ENCODE peak calls at places on chromosomes 12 and 14, in five cellular contexts. C is upper lobe of left lung, X is A549, Z is ovary, A is heart left ventricle. U is an unnamed sample.

GRCh38 chr14:95483843-95484165 is 32.6 kb downstream of the SYNE3 start:
- DNase-seq in Z (no peak), A (no peak), X (no peak), C (no peak), U (no peak)

GRCh38 chr12:131067993-131068942 is 114.6 kb downstream of the ADGRD1 start:
- DNase-seq in C (no peak), Z (no peak), X (no peak), A (no peak), U (peak)

GRCh38 chr14:61153436-61153835 is 127.7 kb downstream of the TMEM30B start:
- DNase-seq in C (no peak), Z (no peak), A (no peak), X (no peak), U (no peak)

GRCh38 chr12:120515496-120515895 is 13.5 kb downstream of the COQ5 start:
- DNase-seq in A (no peak), C (no peak), X (no peak), Z (no peak), U (no peak)

GRCh38 chr14:90788031-90788430 is 28.2 kb downstream of the TTC7B start:
- DNase-seq in X (no peak), C (peak), Z (no peak), A (no peak), U (no peak)

GRCh38 chr14:104286086-104286485 is 147.7 kb downstream of the KIF26A start:
- DNase-seq in A (peak), Z (no peak), C (no peak), X (no peak), U (no peak)

GRCh38 chr12:6039894-6040601 is 84.4 kb downstream of the VWF start:
- DNase-seq in Z (peak), C (peak), A (no peak), X (peak), U (peak)

GRCh38 chr14:91246051-91246852 is 1.7 kb upstream of the GPR68 start:
- DNase-seq in X (no peak), A (no peak), C (no peak), Z (no peak), U (no peak)

GRCh38 chr12:132162508-132163031 is 18.3 kb downstream of the NOC4L start:
- DNase-seq in Z (peak), X (no peak), C (no peak), A (peak), U (no peak)

GRCh38 chr12:69879007-69879960 is 54.3 kb downstream of the MYRFL start:
- DNase-seq in A (peak), Z (peak), C (peak), X (peak), U (no peak)

GRCh38 chr12:19546027-19546426 is 106.7 kb downstream of the AEBP2 start:
- DNase-seq in X (no peak), Z (no peak), A (no peak), C (no peak), U (peak)

GRCh38 chr12:46219147-46219891 is 49.5 kb downstream of the SLC38A1 start:
- DNase-seq in C (no peak), A (no peak), Z (no peak), X (no peak), U (no peak)

GRCh38 chr12:59715434-59715833 is 119.6 kb downstream of the SLC16A7 start:
- DNase-seq in X (no peak), A (no peak), C (no peak), Z (no peak), U (no peak)

GRCh38 chr14:64234877-64235651 is 59.1 kb downstream of the ESR2 start:
- DNase-seq in X (no peak), C (no peak), Z (peak), A (no peak), U (no peak)

GRCh38 chr12:11573880-11574279 is 75.6 kb upstream of the ETV6 start:
- DNase-seq in Z (no peak), X (no peak), A (no peak), C (no peak), U (no peak)

GRCh38 chr12:112153900-112154234 is 28.5 kb downstream of the TRAFD1 start:
- DNase-seq in X (no peak), A (no peak), Z (no peak), C (peak), U (no peak)

GRCh38 chr12:111453071-111453989 is 47.6 kb downstream of the SH2B3 start:
- DNase-seq in A (no peak), Z (no peak), C (no peak), X (no peak), U (no peak)

GRCh38 chr14:74302160-74302628 is 540 bp downstream of the ABCD4 start:
- DNase-seq in X (peak), A (no peak), C (no peak), Z (no peak), U (no peak)

GRCh38 chr14:67695394-67695949 is at the start of gene RDH11:
- DNase-seq in Z (peak), X (peak), A (peak), C (peak), U (peak)

GRCh38 chr12:59113831-59114273 is 193.5 kb upstream of the LRIG3 start:
- DNase-seq in X (peak), Z (peak), C (peak), A (peak), U (peak)

GRCh38 chr14:72810201-72810600 is 83.7 kb downstream of the DPF3 start:
- DNase-seq in A (no peak), X (no peak), C (no peak), Z (no peak), U (no peak)

GRCh38 chr12:67659296-67659695 is 10.8 kb downstream of the DYRK2 start:
- DNase-seq in C (no peak), X (no peak), Z (no peak), A (no peak), U (no peak)

GRCh38 chr12:132163911-132164288 is 19.6 kb downstream of the NOC4L start:
- DNase-seq in A (peak), X (no peak), C (no peak), Z (no peak), U (no peak)

GRCh38 chr12:11729008-11729407 is 79.5 kb downstream of the ETV6 start:
- DNase-seq in X (no peak), A (no peak), Z (no peak), C (peak), U (no peak)

GRCh38 chr14:72552236-72552635 is 341.7 kb downstream of the DPF3 start:
- DNase-seq in A (no peak), X (no peak), Z (no peak), C (no peak), U (no peak)

GRCh38 chr12:106986625-106987389 is at the start of gene MTERF2:
- DNase-seq in X (peak), A (peak), Z (peak), C (peak), U (peak)

GRCh38 chr12:27429606-27430005 is 16.9 kb upstream of the SMCO2 start:
- DNase-seq in A (no peak), X (no peak), C (no peak), Z (no peak), U (no peak)

GRCh38 chr12:26114720-26115406 is 10.0 kb downstream of the BHLHE41 start:
- DNase-seq in Z (no peak), X (no peak), C (no peak), A (no peak), U (no peak)

GRCh38 chr12:59850268-59850667 is 254.4 kb downstream of the SLC16A7 start:
- DNase-seq in C (no peak), Z (no peak), A (no peak), X (no peak), U (no peak)

GRCh38 chr12:80504389-80505153 is 60.5 kb downstream of the PTPRQ start:
- DNase-seq in X (no peak), Z (no peak), A (no peak), C (no peak), U (no peak)

GRCh38 chr14:88129306-88130056 is 124.5 kb downstream of the GPR65 start:
- DNase-seq in A (peak), C (peak), X (no peak), Z (no peak), U (no peak)

GRCh38 chr12:132922676-132923075 is 33.4 kb downstream of the ZNF605 start:
- DNase-seq in C (no peak), X (no peak), A (no peak), Z (no peak), U (no peak)

GRCh38 chr12:2834581-2835491 is at the start of gene NRIP2:
- DNase-seq in C (no peak), Z (peak), X (no peak), A (peak), U (no peak)

GRCh38 chr12:123141615-123142517 is 9.0 kb downstream of the PITPNM2 start:
- DNase-seq in X (no peak), A (peak), Z (peak), C (peak), U (peak)

GRCh38 chr14:52703225-52703624 is 3.8 kb upstream of the PSMC6 start:
- DNase-seq in Z (no peak), A (no peak), X (no peak), C (peak), U (no peak)

GRCh38 chr12:27237790-27238771 is 6.0 kb upstream of the STK38L start:
- DNase-seq in C (no peak), X (no peak), Z (no peak), A (no peak), U (no peak)

GRCh38 chr12:51364026-51364425 is 17.5 kb upstream of the CELA1 start:
- DNase-seq in Z (no peak), C (no peak), A (no peak), X (no peak), U (no peak)

GRCh38 chr14:23638414-23639047 is 2.4 kb downstream of the DHRS2 start:
- DNase-seq in C (no peak), X (no peak), A (no peak), Z (no peak), U (no peak)

GRCh38 chr14:23639891-23640523 is 3.8 kb downstream of the DHRS2 start:
- DNase-seq in A (no peak), Z (no peak), C (no peak), X (no peak), U (peak)

GRCh38 chr14:23633160-23633701 is 2.9 kb upstream of the DHRS2 start:
- DNase-seq in A (no peak), X (peak), Z (no peak), C (no peak), U (peak)

GRCh38 chr14:23639048-23639890 is 3.1 kb downstream of the DHRS2 start:
- DNase-seq in Z (no peak), A (no peak), X (no peak), C (no peak), U (peak)

DNA sequence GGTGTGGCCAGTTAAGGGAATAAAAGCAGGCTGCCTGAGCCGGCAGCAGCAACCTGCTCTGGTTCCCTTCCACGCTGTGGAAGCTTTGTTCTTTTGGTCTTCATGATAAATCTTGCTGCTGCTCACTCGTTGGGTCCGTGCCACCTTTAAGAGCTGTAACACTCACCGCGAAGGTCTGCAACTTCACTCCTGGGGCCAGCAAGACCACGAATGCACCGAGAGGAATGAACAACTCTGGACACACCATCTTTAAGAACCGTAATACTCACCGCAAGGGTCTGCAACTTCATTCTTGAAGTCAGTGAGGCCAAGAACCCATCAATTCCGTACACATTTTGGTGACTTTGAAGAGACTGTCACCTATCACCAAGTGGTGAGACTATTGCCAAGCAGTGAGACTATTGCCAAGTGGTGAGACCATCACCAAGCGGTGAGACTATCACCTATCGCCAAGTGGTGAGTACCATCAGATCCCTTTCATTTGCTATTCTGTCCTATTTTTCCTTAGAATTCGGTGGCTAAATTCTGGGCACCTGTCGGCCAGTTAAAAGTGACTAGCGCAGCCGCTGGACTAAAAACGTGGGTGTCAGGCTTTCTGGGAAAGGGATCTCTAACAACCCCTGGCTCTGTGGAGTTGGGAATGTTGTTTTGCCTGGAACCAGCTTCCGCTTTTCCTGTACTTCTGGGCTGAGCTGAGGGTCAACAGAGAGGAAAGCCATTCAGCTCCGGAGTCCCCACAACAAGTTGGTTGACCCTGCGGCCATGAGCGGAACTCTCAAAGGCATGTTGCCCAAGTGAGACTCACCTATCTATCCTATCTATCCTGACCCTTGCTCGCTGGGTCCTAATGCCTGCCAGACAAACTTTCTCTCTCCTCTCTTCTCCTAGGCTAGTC is at the start of gene DHRS2:
- DNase-seq in X (no peak), Z (no peak), C (no peak), A (no peak), U (peak)
- TF ChIP-seq POLR2A in X (no peak), Z (no peak), C (no peak), A (no peak), U (no peak)

GRCh38 chr12:79140711-79141110 is 276.1 kb downstream of the SYT1 start:
- DNase-seq in Z (no peak), A (no peak), X (no peak), C (no peak), U (no peak)

GRCh38 chr12:79143803-79144202 is 279.2 kb downstream of the SYT1 start:
- DNase-seq in Z (no peak), A (no peak), X (no peak), C (no peak), U (no peak)

DNA sequence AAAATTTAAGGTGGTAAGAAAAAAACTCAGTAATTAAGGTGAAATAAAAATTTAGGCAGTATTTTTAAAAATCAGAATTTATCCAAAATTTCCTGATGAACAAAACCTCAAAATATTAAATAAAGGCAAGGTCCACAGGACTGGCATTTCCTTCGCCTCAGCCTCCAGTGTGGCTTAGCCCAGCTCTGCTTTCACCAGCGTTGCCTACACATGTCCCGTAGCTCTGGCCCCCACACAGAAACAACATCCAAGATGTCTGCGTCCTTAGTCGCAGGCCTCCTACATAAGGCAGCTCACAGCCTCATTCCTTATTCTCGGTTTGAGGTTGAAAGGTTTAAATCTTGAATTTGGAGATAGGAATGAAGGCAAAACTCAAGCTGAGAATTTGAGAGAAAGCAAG is 274.3 kb downstream of the SYT1 start:
- DNase-seq in Z (no peak), A (no peak), C (no peak), X (no peak), U (no peak)
- TF ChIP-seq POLR2A in Z (no peak), A (no peak), C (no peak), X (no peak), U (no peak)

GRCh38 chr12:7130537-7130790 is 293 bp downstream of the CLSTN3 start:
- DNase-seq in A (no peak), X (no peak), Z (no peak), C (no peak), U (no peak)

GRCh38 chr12:7130791-7131501 is 775 bp downstream of the CLSTN3 start:
- DNase-seq in X (no peak), Z (peak), A (peak), C (peak), U (no peak)

GRCh38 chr12:7131502-7131866 is 1.3 kb downstream of the CLSTN3 start:
- DNase-seq in C (no peak), Z (no peak), A (no peak), X (no peak), U (no peak)

GRCh38 chr12:7128681-7129593 is at the start of gene RBP5:
- DNase-seq in C (no peak), Z (peak), A (no peak), X (no peak), U (no peak)

GRCh38 chr12:7129647-7130536 is at the start of gene CLSTN3:
- DNase-seq in X (no peak), C (peak), Z (peak), A (peak), U (peak)
- TF ChIP-seq POLR2A in X (no peak), C (no peak), Z (peak), A (no peak), U (no peak)

GRCh38 chr12:116910645-116911449 is at the start of gene FBXW8:
- DNase-seq in A (peak), C (peak), X (peak), Z (peak), U (peak)
- TF ChIP-seq POLR2A in A (no peak), C (no peak), X (peak), Z (peak), U (no peak)

DNA sequence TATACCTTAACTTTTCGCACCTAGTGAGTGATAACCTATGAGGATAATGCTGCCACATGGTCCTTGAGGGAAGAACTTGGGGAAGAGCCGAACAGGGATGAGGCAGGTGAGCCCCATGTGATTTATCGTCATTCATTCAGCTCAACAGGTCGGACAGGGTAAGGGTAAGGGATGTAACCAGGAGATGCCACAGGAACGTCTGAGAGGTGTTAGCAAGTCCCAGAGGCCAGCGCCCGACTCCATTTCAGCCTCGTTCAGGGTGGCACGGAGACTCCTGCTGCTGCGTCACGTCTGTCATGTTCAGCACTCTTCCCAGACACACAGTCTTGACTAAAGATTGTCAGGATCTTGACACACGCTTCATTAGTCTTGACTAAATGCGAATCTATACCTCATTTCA is 23.4 kb upstream of the TIGAR start:
- DNase-seq in Z (no peak), A (no peak), C (no peak), X (no peak), U (no peak)
- TF ChIP-seq POLR2A in Z (no peak), A (no peak), C (no peak), X (no peak), U (no peak)

GRCh38 chr14:75458305-75458704 is 30.5 kb downstream of the JDP2 start:
- DNase-seq in Z (no peak), C (no peak), X (no peak), A (no peak), U (no peak)

GRCh38 chr14:75459791-75460190 is 32.0 kb downstream of the JDP2 start:
- DNase-seq in Z (no peak), C (no peak), X (no peak), A (no peak), U (no peak)

GRCh38 chr14:75457648-75458165 is 29.9 kb downstream of the JDP2 start:
- DNase-seq in A (no peak), X (no peak), Z (no peak), C (no peak), U (no peak)

GRCh38 chr14:75460402-75460801 is 32.6 kb downstream of the JDP2 start:
- DNase-seq in C (no peak), X (no peak), A (no peak), Z (no peak), U (no peak)

DNA sequence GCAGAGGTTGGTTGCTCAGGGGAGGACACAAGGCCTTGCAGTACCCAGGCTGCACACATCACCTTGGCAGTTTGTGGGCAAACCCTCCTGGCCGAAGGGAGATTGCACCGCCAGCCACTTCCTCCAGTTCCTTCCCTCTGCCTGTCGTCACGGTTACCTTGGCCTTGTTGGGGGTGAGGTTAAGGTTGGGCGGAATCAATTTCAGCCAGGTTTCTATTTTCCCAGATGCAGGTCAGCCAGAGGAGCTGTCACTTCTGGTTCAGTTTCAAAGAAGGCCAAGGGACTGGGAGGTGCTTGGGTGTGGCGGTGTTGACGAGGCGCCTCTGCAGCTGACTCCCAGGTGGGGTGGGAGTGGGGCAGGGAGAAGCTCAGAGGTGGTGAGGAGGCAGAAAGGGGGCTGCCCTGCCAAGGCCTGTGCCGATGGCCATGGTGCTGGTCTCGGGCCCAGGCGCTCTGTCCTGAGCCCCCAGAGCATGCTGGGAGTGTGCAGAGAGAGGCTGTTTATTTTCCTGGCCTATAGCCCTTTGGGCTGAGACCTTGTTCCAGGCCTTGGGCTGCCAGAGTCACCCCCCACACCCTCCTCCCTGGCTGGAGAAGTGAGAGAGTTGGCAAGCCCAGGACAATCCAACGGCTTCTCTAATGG is 31.4 kb downstream of the JDP2 start:
- DNase-seq in Z (no peak), C (peak), A (peak), X (no peak), U (peak)
- TF ChIP-seq POLR2A in Z (no peak), C (no peak), A (no peak), X (no peak), U (no peak)

GRCh38 chr14:20343092-20343854 is at the start of gene PARP2:
- DNase-seq in X (peak), Z (peak), A (peak), C (peak), U (peak)
- TF ChIP-seq POLR2A in X (peak), Z (peak), A (no peak), C (peak), U (no peak)

U was measured in lower leg skin.